ENCODE peak calls at places on chromosomes 5 and 9, in five cellular contexts. A is astrocyte of the spinal cord, D is MCF 10A, O is AG09319, I is mammary epithelial cell. U is an unnamed sample.
A peak's percentile ranks its signal among the peaks of the same experiment; 100 is the strongest.

GRCh38 chr9:98846081-98846480 is 38.6 kb downstream of the GALNT12 start:
- DNase-seq in A (no peak), D (no peak), O (no peak), I (no peak), U (no peak)

GRCh38 chr5:67941750-67942450 is 273.7 kb upstream of the PIK3R1 start:
- DNase-seq in A (no peak), D (peak; percentile 52), O (no peak), I (peak; percentile 32), U (no peak)

GRCh38 chr5:110055301-110055700 is 365.6 kb downstream of the MAN2A1 start:
- DNase-seq in A (peak; percentile 60), D (no peak), O (no peak), I (peak; percentile 17), U (no peak)

GRCh38 chr9:89078860-89079259 is 87.6 kb downstream of the S1PR3 start:
- DNase-seq in A (no peak), D (peak; percentile 52), O (peak; percentile 85), I (no peak), U (peak; percentile 31)

GRCh38 chr9:20898885-20899554 is 132.4 kb downstream of the HACD4 start:
- DNase-seq in A (peak; percentile 33), D (peak; percentile 3), O (no peak), I (peak; percentile 92), U (peak; percentile 39)

GRCh38 chr9:89005323-89005722 is 14.1 kb downstream of the S1PR3 start:
- DNase-seq in A (no peak), D (no peak), O (no peak), I (no peak), U (no peak)

GRCh38 chr5:111813520-111813919 is 56.5 kb upstream of the NREP start:
- DNase-seq in A (no peak), D (no peak), O (no peak), I (no peak), U (no peak)

GRCh38 chr9:118570076-118570475 is 799.2 kb downstream of the BRINP1 start:
- DNase-seq in A (no peak), D (no peak), O (no peak), I (no peak), U (no peak)

GRCh38 chr5:137370511-137371071 is 128.5 kb downstream of the SPOCK1 start:
- DNase-seq in A (no peak), D (peak; percentile 38), O (no peak), I (no peak), U (peak; percentile 76)

GRCh38 chr9:34601883-34602570 is 9.9 kb downstream of the RPP25L start:
- DNase-seq in A (no peak), D (no peak), O (no peak), I (no peak), U (no peak)

GRCh38 chr9:133677126-133678010 is 41.2 kb downstream of the DBH start:
- DNase-seq in A (no peak), D (no peak), O (no peak), I (no peak), U (no peak)

GRCh38 chr9:38235244-38235643 is 157.3 kb upstream of the ALDH1B1 start:
- DNase-seq in A (no peak), D (no peak), O (no peak), I (no peak), U (no peak)

GRCh38 chr5:80960531-80961375 is 590 bp downstream of the RASGRF2 start:
- DNase-seq in A (peak; percentile 61), D (no peak), O (no peak), I (peak; percentile 31), U (no peak)

GRCh38 chr9:114001794-114002261 is 76.3 kb downstream of the AMBP start:
- DNase-seq in A (no peak), D (no peak), O (no peak), I (no peak), U (no peak)

GRCh38 chr5:178434851-178435250 is 155.3 kb downstream of the COL23A1 start:
- DNase-seq in A (no peak), D (no peak), O (no peak), I (no peak), U (no peak)

GRCh38 chr9:35801328-35802128 is 10.1 kb downstream of the NPR2 start:
- DNase-seq in A (no peak), D (no peak), O (no peak), I (no peak), U (no peak)
- TF ChIP-seq CTCF in A (no peak), D (no peak), O (no peak), I (no peak), U (no peak)

DNA sequence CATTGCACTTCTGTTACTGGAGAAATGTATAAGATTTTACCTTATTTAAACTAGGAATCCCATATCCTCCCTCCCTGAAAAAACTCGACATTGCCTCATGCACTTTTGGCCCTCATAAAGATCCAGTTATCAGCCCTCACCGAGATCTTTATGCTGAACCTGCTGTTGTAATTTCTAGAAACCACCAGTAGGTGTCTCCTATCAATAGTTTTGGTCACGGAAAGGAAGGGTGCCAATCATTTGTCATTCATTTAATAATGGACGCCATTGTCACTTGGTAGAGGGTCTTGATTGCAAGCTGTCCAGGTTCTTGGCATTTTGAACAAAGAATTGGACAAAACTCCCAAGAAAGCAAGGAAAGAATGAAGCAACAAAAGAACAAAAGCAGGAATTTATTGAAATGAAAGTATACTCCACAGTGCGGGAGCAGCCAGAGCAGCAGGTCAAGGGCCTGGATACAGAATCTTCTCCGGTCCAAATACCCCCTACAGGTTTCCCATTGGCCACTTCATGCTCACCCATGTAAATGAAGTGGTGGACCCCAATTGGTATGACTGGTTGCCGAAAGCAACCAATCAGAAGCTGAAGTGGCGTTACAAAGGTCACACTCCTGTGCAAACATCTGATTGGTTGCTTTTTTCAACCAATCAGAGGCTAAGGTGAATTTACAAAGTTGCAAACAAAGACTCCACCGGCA is 524.3 kb downstream of the PSAT1 start:
- DNase-seq in A (peak; percentile 43), D (peak; percentile 54), O (no peak), I (peak; percentile 29), U (peak; percentile 28)
- TF ChIP-seq CTCF in A (peak; percentile 68), D (peak; percentile 62), O (peak; percentile 69), I (peak; percentile 73), U (peak; percentile 88)

GRCh38 chr5:1203968-1204692 is 2.7 kb downstream of the SLC6A19 start:
- DNase-seq in A (no peak), D (no peak), O (no peak), I (no peak), U (no peak)

GRCh38 chr5:1203311-1203967 is 2.0 kb downstream of the SLC6A19 start:
- DNase-seq in A (no peak), D (no peak), O (no peak), I (no peak), U (no peak)

GRCh38 chr5:1202798-1203185 is 1.4 kb downstream of the SLC6A19 start:
- DNase-seq in A (no peak), D (no peak), O (no peak), I (no peak), U (no peak)

GRCh38 chr5:1205255-1206180 is 4.1 kb downstream of the SLC6A19 start:
- DNase-seq in A (no peak), D (no peak), O (no peak), I (no peak), U (no peak)

DNA sequence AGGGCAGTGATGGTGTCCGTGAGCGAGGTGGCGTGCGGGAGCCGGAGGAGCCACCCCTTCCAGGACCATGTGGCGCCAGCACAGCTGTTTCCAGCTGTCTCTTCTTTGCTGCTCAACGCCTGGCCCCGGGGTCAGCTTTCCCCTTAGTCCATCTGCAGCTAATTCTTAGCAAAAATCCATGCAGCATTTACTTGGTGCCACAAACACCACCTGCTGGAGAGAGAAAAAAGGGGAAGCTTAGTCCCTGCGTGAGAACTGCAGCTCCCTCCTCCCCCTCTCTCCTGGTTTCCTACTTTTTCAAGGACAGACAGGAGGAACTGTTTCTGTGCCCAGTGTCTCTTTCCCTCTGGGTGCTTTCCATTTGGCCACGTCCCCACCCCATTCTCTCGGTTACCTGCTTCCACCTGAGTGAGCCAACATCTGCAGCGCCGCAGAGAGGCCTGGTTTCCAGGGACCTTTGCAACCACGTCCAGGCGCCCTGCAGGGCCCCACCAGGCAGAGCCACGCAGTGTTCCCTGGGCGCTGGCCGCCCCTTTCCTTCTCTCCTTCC is 3.4 kb downstream of the SLC6A19 start:
- DNase-seq in A (peak; percentile 1), D (no peak), O (no peak), I (no peak), U (peak; percentile 39)
- TF ChIP-seq CTCF in A (peak; percentile 35), D (no peak), O (peak; percentile 4), I (peak; percentile 26), U (peak; percentile 53)

GRCh38 chr5:22889714-22890113 is 36.6 kb upstream of the CDH12 start:
- DNase-seq in A (no peak), D (peak; percentile 46), O (no peak), I (no peak), U (no peak)
- TF ChIP-seq CTCF in A (no peak), D (peak; percentile 31), O (no peak), I (peak; percentile 50), U (no peak)

GRCh38 chr5:141439411-141440141 is 9.3 kb downstream of the PCDHGA12 start:
- DNase-seq in A (no peak), D (no peak), O (no peak), I (no peak), U (peak; percentile 39)
- TF ChIP-seq CTCF in A (no peak), D (no peak), O (no peak), I (no peak), U (peak; percentile 27)

GRCh38 chr5:59337240-59337639 is 556.3 kb downstream of the PDE4D start:
- DNase-seq in A (no peak), D (no peak), O (no peak), I (no peak), U (no peak)
- TF ChIP-seq CTCF in A (no peak), D (no peak), O (no peak), I (no peak), U (no peak)